ENCODE peak calls at places on chromosomes 7 and 10, in five cellular contexts. One of them, this sample, is unnamed.

GRCh38 chr10:44981172-44982113 is 2.8 kb upstream of the DEPP1 start:
- DNase-seq in HepG2: peak; percentile 86
- DNase-seq in H1: no peak
- DNase-seq in GM12878: no peak
- DNase-seq in K562: no peak
- DNase-seq in this sample: peak; percentile 73

GRCh38 chr7:916291-916941 is 38.1 kb downstream of the ADAP1 start:
- DNase-seq in HepG2: no peak
- DNase-seq in H1: no peak
- DNase-seq in GM12878: no peak
- DNase-seq in K562: no peak
- DNase-seq in this sample: no peak

GRCh38 chr7:99257675-99258074 is 15.0 kb upstream of the MYH16 start:
- DNase-seq in HepG2: no peak
- DNase-seq in H1: no peak
- DNase-seq in GM12878: no peak
- DNase-seq in K562: no peak
- DNase-seq in this sample: no peak

GRCh38 chr7:66950311-66950710 is 29.3 kb downstream of the TMEM248 start:
- DNase-seq in HepG2: no peak
- DNase-seq in H1: no peak
- DNase-seq in GM12878: no peak
- DNase-seq in K562: no peak
- DNase-seq in this sample: no peak

GRCh38 chr7:133973710-133974109 is 153.4 kb upstream of the LRGUK start:
- DNase-seq in HepG2: no peak
- DNase-seq in H1: no peak
- DNase-seq in GM12878: no peak
- DNase-seq in K562: no peak
- DNase-seq in this sample: no peak

GRCh38 chr7:117873056-117873932 is at the start of gene CTTNBP2:
- DNase-seq in HepG2: no peak
- DNase-seq in H1: peak; percentile 81
- DNase-seq in GM12878: no peak
- DNase-seq in K562: no peak
- DNase-seq in this sample: peak; percentile 6

GRCh38 chr7:127514499-127514898 is 70.9 kb downstream of the GCC1 start:
- DNase-seq in HepG2: peak; percentile 23
- DNase-seq in H1: no peak
- DNase-seq in GM12878: no peak
- DNase-seq in K562: peak; percentile 44
- DNase-seq in this sample: peak; percentile 29

GRCh38 chr7:127392182-127392565 is 334 bp downstream of the ZNF800 start:
- DNase-seq in HepG2: no peak
- DNase-seq in H1: no peak
- DNase-seq in GM12878: no peak
- DNase-seq in K562: peak; percentile 71
- DNase-seq in this sample: no peak

GRCh38 chr7:150980663-150981062 is 2.5 kb upstream of the KCNH2 start:
- DNase-seq in HepG2: no peak
- DNase-seq in H1: no peak
- DNase-seq in GM12878: no peak
- DNase-seq in K562: no peak
- DNase-seq in this sample: no peak

GRCh38 chr7:55591282-55591931 is 19.1 kb upstream of the VOPP1 start:
- DNase-seq in HepG2: no peak
- DNase-seq in H1: no peak
- DNase-seq in GM12878: no peak
- DNase-seq in K562: peak; percentile 6
- DNase-seq in this sample: no peak

GRCh38 chr10:73110345-73110849 is at the start of gene NUDT13:
- DNase-seq in HepG2: peak; percentile 83
- DNase-seq in H1: peak; percentile 56
- DNase-seq in GM12878: peak; percentile 83
- DNase-seq in K562: peak; percentile 86
- DNase-seq in this sample: peak; percentile 42

GRCh38 chr10:131977323-131978096 is 4.2 kb downstream of the BNIP3 start:
- DNase-seq in HepG2: peak; percentile 36
- DNase-seq in H1: no peak
- DNase-seq in GM12878: no peak
- DNase-seq in K562: no peak
- DNase-seq in this sample: no peak

GRCh38 chr10:58662314-58662713 is 149.6 kb downstream of the BICC1 start:
- DNase-seq in HepG2: peak; percentile 89
- DNase-seq in H1: no peak
- DNase-seq in GM12878: no peak
- DNase-seq in K562: no peak
- DNase-seq in this sample: no peak

GRCh38 chr7:32062150-32062549 is 8.1 kb downstream of the PDE1C start:
- DNase-seq in HepG2: peak; percentile 16
- DNase-seq in H1: peak; percentile 86
- DNase-seq in GM12878: no peak
- DNase-seq in K562: peak; percentile 46
- DNase-seq in this sample: peak; percentile 23

GRCh38 chr10:95327367-95327766 is 36.6 kb upstream of the PDLIM1 start:
- DNase-seq in HepG2: no peak
- DNase-seq in H1: no peak
- DNase-seq in GM12878: no peak
- DNase-seq in K562: no peak
- DNase-seq in this sample: no peak

GRCh38 chr7:156652886-156653568 is 12.5 kb downstream of the RNF32 start:
- DNase-seq in HepG2: peak; percentile 39
- DNase-seq in H1: no peak
- DNase-seq in GM12878: no peak
- DNase-seq in K562: no peak
- DNase-seq in this sample: no peak

DNA sequence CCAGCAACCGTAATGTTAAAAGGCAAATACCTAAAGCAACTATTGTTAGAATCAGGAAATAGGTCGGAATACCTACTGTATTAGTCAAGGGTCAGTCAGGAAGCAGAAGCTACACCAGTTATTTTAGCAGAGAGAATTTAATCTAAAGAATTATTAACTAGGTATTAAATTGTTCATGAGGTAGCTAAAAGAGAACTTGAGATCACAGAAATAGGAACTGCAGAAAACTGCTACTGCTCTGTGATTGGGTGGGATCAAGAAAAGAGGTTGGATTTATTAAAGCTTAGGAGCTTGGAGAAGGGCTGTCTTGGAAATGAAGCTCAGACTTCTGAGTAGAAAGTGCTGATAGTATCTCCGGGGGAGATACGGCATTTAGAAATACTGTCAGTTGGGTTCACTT is 20.0 kb upstream of the ZNF438 start:
- DNase-seq in HepG2: no peak
- DNase-seq in H1: no peak
- DNase-seq in GM12878: no peak
- DNase-seq in K562: no peak
- DNase-seq in this sample: no peak
- TF ChIP-seq SP1 in HepG2: no peak
- TF ChIP-seq SP1 in H1: no peak
- TF ChIP-seq SP1 in GM12878: no peak
- TF ChIP-seq SP1 in K562: no peak
- TF ChIP-seq SP1 in this sample: no peak

GRCh38 chr7:137462847-137463246 is 119.3 kb upstream of the PTN start:
- DNase-seq in HepG2: no peak
- DNase-seq in H1: no peak
- DNase-seq in GM12878: no peak
- DNase-seq in K562: no peak
- DNase-seq in this sample: no peak

GRCh38 chr7:137458399-137458798 is 114.9 kb upstream of the PTN start:
- DNase-seq in HepG2: no peak
- DNase-seq in H1: no peak
- DNase-seq in GM12878: no peak
- DNase-seq in K562: no peak
- DNase-seq in this sample: no peak

DNA sequence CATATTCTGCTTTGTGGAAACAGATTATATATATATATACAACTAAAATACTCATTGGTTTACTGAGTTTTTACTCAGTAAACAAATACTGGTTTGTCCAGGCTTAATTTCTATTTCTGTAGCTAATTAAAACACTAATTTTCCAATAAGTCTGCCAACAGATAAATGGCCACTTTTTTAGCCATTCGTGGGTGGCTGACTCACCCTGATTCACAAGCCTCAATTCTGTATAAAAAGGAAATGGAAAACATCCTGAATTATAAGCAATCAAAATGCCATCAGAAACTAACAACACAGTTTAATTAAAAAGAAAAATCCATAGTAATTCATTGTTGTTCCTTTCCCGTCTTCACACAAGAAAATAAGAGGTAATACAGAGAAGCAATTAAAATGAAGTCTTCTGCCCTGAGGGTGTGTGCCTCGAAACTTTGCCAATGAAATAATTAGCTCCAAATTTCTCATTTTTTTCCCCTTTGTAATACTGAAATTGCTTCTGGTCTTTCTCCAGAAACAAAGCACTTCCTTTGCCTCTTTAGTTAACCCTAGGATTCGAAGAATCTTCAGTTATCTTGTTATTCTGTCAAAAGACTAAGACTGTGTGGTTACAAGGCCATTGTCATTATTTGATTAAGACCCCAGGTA is 118.7 kb upstream of the PTN start:
- DNase-seq in HepG2: no peak
- DNase-seq in H1: no peak
- DNase-seq in GM12878: no peak
- DNase-seq in K562: no peak
- DNase-seq in this sample: no peak
- TF ChIP-seq CEBPB in HepG2: no peak
- TF ChIP-seq CEBPB in H1: no peak
- TF ChIP-seq CEBPB in GM12878: no peak
- TF ChIP-seq CEBPB in K562: no peak
- TF ChIP-seq CEBPB in this sample: no peak

DNA sequence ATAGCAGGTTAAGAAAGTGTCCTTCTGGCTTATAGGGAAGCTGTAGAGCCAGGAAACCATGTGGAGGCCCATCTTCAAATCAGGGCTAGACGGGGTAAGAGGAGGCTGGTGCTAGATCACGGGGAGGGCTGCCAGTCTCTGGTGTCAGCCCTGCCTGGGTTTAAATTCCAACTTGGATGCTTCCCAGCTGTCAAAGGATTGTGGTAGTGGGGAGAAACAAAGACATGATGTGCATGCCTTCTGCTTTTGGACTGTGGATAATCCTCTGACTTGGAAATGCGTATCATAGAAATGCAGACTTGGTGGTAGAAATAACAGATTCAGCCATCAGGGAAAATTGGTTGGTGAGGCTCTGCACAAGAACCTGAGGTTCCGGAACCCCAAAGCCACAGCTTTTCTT is 325.6 kb downstream of the PHTF2 start:
- DNase-seq in HepG2: no peak
- DNase-seq in H1: no peak
- DNase-seq in GM12878: no peak
- DNase-seq in K562: no peak
- DNase-seq in this sample: no peak
- TF ChIP-seq SP1 in HepG2: no peak
- TF ChIP-seq SP1 in H1: no peak
- TF ChIP-seq SP1 in GM12878: no peak
- TF ChIP-seq SP1 in K562: no peak
- TF ChIP-seq SP1 in this sample: no peak

DNA sequence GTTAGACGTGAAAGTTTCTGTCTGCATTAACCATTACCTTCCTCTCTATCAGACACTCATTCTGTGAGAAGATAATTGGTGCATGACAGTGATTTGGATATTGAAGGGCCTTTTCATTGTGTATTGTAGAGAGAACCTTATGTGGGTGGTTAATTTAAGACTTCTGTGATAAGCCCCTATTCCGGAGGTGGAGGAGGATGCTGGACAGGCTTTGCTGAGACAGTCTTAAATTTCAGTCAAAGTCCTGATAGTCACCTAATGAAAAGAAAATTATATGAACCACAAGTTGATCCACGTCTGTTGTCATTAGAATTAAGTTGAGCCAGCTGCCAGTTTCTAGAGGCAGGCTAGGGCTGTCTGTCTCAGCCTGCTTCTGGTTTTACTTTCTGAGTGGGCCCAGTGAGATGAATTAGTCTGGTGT is 62.9 kb downstream of the CELF2 start:
- DNase-seq in HepG2: no peak
- DNase-seq in H1: no peak
- DNase-seq in GM12878: peak; percentile 40
- DNase-seq in K562: no peak
- DNase-seq in this sample: no peak
- TF ChIP-seq CEBPB in HepG2: no peak
- TF ChIP-seq CEBPB in H1: no peak
- TF ChIP-seq CEBPB in GM12878: no peak
- TF ChIP-seq CEBPB in K562: no peak
- TF ChIP-seq CEBPB in this sample: no peak

DNA sequence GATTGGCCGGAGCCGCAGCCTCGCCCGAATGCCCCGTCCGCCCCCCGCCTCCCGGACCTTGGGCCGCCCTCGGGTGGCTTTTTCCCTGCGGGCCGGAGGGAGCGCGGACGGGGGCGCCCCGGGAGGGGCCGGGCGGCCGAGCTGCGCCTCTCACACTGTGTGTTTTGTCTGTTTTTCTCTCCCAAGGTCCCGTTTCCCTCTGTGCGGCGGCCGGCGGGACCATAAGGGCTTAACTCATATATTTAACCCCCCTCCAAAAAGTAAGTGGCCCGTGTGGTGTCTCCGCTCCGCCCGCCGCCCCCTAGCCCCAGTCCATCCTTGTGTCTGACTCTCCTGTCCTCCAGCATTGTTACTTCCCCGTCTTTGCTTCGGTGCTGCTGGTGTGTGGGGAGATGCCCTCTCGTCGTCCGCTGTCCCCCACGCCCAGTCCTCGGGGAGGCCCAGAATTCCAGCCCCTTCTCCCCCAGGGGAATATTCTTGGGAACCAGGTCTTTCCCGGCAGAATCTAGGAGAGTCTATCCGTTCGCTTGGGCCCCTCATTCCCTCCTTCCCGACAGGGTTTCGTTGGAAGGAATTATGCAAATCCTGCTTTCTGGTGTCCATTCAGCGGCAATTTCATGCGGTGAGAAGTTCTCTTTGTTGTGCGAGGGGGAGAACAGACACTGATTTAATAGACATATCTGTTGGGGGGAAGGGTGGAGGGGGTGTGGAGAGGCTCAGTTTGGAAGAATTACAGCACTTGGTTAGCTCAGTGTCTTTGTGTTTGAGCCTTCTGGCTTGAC is 1.3 kb downstream of the LCOR start:
- DNase-seq in HepG2: peak; percentile 59
- DNase-seq in H1: peak; percentile 55
- DNase-seq in GM12878: no peak
- DNase-seq in K562: peak; percentile 32
- DNase-seq in this sample: no peak
- TF ChIP-seq SP1 in HepG2: no peak
- TF ChIP-seq SP1 in H1: peak; percentile 23
- TF ChIP-seq SP1 in GM12878: no peak
- TF ChIP-seq SP1 in K562: peak; percentile 32
- TF ChIP-seq SP1 in this sample: no peak

This sample was measured in HCT116.